ENCODE peak calls at places on chromosomes 2 and 18, in nine cellular contexts. E is HFFc6; Y is DND-41; O is stimulated activated CD8-positive, alpha-beta memory T cell treated with anti-CD3 and anti-CD28 coated beads, Interleukin-15, amount 100 ng/mL, for 1 hour; J is HS-5; T is CD8-positive, alpha-beta memory T cell; K is GM12892; W is fibroblast of mammary gland; D is HuH-7. X is an unnamed sample.

GRCh38 chr2:22497064-22497463 is 887.9 kb upstream of the KLHL29 start:
- DNase-seq in T (no peak), Y (no peak), D (no peak), O (no peak), E (no peak), K (no peak), W (no peak), J (no peak), X (no peak)

GRCh38 chr18:75285876-75286275 is 75.3 kb downstream of the TSHZ1 start:
- DNase-seq in T (no peak), W (no peak), E (no peak), O (no peak), K (no peak), D (no peak), J (no peak), Y (no peak), X (no peak)

GRCh38 chr18:13270279-13270911 is 51.8 kb downstream of the LDLRAD4 start:
- DNase-seq in K (no peak), E (no peak), O (no peak), J (no peak), T (no peak), Y (no peak), W (no peak), D (no peak), X (no peak)

GRCh38 chr2:61268249-61268648 is 106.3 kb downstream of the C2orf74 start:
- DNase-seq in J (no peak), O (no peak), T (no peak), E (no peak), K (no peak), D (no peak), Y (no peak), W (peak), X (no peak)

GRCh38 chr2:212073360-212073759 is 465.2 kb downstream of the ERBB4 start:
- DNase-seq in J (no peak), D (no peak), O (no peak), E (no peak), T (no peak), W (no peak), Y (no peak), K (no peak), X (no peak)

GRCh38 chr2:127560201-127560928 is 24.9 kb downstream of the MYO7B start:
- DNase-seq in E (no peak), T (no peak), Y (no peak), K (no peak), J (no peak), D (no peak), O (no peak), W (peak), X (peak)

GRCh38 chr2:191030521-191031154 is 16.7 kb upstream of the STAT1 start:
- DNase-seq in T (peak), D (peak), K (no peak), Y (peak), E (no peak), J (no peak), O (no peak), W (peak), X (peak)

GRCh38 chr2:12486205-12487118 is 230.3 kb upstream of the TRIB2 start:
- DNase-seq in K (no peak), E (no peak), J (no peak), D (no peak), O (no peak), W (peak), T (no peak), Y (no peak), X (peak)

GRCh38 chr2:98123286-98123685 is 36.3 kb downstream of the VWA3B start:
- DNase-seq in T (no peak), O (no peak), W (no peak), K (no peak), Y (peak), J (no peak), D (no peak), E (no peak), X (no peak)

GRCh38 chr2:101793277-101793969 is 95.9 kb downstream of the MAP4K4 start:
- DNase-seq in W (peak), J (no peak), K (no peak), T (no peak), Y (no peak), E (no peak), D (no peak), O (no peak), X (no peak)

GRCh38 chr18:62458346-62458745 is 64.5 kb upstream of the ZCCHC2 start:
- DNase-seq in Y (no peak), K (no peak), O (no peak), W (no peak), T (no peak), J (no peak), D (no peak), E (no peak), X (no peak)

GRCh38 chr2:238561230-238561629 is 134.5 kb downstream of the ASB1 start:
- DNase-seq in W (no peak), T (no peak), J (peak), E (no peak), D (no peak), Y (no peak), O (no peak), K (no peak), X (peak)

GRCh38 chr2:240300261-240300821 is 135.1 kb upstream of the GPC1 start:
- DNase-seq in O (no peak), Y (peak), T (no peak), K (peak), D (no peak), W (no peak), E (no peak), J (no peak), X (peak)

GRCh38 chr2:29811378-29811777 is 110.0 kb downstream of the ALK start:
- DNase-seq in D (no peak), Y (no peak), T (no peak), O (no peak), E (no peak), J (no peak), K (no peak), W (no peak), X (no peak)

GRCh38 chr2:215288112-215288815 is 23.6 kb upstream of the ATIC start:
- DNase-seq in J (no peak), T (no peak), K (no peak), Y (no peak), E (no peak), D (no peak), O (no peak), W (no peak), X (no peak)

GRCh38 chr18:3649135-3649558 is 199.2 kb downstream of the TGIF1 start:
- DNase-seq in D (no peak), W (no peak), T (no peak), K (no peak), E (no peak), J (no peak), O (no peak), Y (no peak), X (no peak)

GRCh38 chr18:2641638-2642037 is 13.9 kb upstream of the SMCHD1 start:
- DNase-seq in T (peak), D (no peak), Y (peak), J (no peak), K (peak), O (no peak), W (peak), E (no peak), X (no peak)

GRCh38 chr18:75074196-75075015 is 134.5 kb downstream of the PTGR3 start:
- DNase-seq in O (no peak), W (no peak), E (no peak), K (no peak), Y (no peak), T (no peak), D (no peak), J (no peak), X (no peak)

GRCh38 chr2:106547104-106547503 is 59.9 kb downstream of the CD8B2 start:
- DNase-seq in D (no peak), J (no peak), O (no peak), K (no peak), W (peak), Y (no peak), T (no peak), E (no peak), X (no peak)

GRCh38 chr2:139529045-139529444 is 748.9 kb upstream of the NXPH2 start:
- DNase-seq in J (no peak), O (no peak), K (no peak), Y (no peak), E (no peak), T (no peak), D (peak), W (no peak), X (no peak)

GRCh38 chr2:102313950-102314349 is 2.6 kb downstream of the IL1RL1 start:
- DNase-seq in O (no peak), W (peak), T (no peak), E (no peak), J (no peak), K (no peak), D (no peak), Y (no peak), X (peak)

GRCh38 chr2:54845514-54845913 is 122.1 kb downstream of the EML6 start:
- DNase-seq in O (no peak), J (no peak), Y (no peak), E (no peak), K (no peak), T (no peak), D (no peak), W (peak), X (peak)

GRCh38 chr18:27605107-27605834 is 420.2 kb upstream of the CHST9 start:
- DNase-seq in J (peak), O (no peak), W (peak), Y (peak), K (peak), D (peak), E (peak), T (no peak), X (peak)

GRCh38 chr2:176001281-176001902 is 675 bp downstream of the LNPK start:
- DNase-seq in K (peak), E (peak), D (peak), Y (peak), W (peak), O (peak), T (peak), J (peak), X (peak)

GRCh38 chr2:141517852-141518421 is 612.9 kb downstream of the LRP1B start:
- DNase-seq in O (no peak), D (peak), T (no peak), E (no peak), W (no peak), J (no peak), K (no peak), Y (no peak), X (no peak)

GRCh38 chr18:36203360-36203895 is 16.1 kb downstream of the MOCOS start:
- DNase-seq in D (no peak), K (no peak), E (no peak), J (no peak), W (no peak), Y (no peak), T (no peak), O (no peak), X (no peak)

GRCh38 chr2:200362202-200362917 is 55.9 kb downstream of the SPATS2L start:
- DNase-seq in T (no peak), D (no peak), J (no peak), W (no peak), O (no peak), Y (no peak), K (no peak), E (no peak), X (no peak)

GRCh38 chr2:205058409-205058808 is 513.1 kb downstream of the PARD3B start:
- DNase-seq in D (no peak), J (no peak), O (no peak), T (no peak), Y (no peak), K (no peak), W (peak), E (no peak), X (peak)

GRCh38 chr18:68560128-68560527 is 154.8 kb downstream of the TMX3 start:
- DNase-seq in D (no peak), J (no peak), E (no peak), O (no peak), K (no peak), W (no peak), T (no peak), Y (no peak), X (no peak)

GRCh38 chr18:48859311-48860275 is 91.2 kb downstream of the SMAD7 start:
- DNase-seq in K (no peak), T (no peak), O (no peak), D (no peak), Y (no peak), W (no peak), J (no peak), E (no peak), X (no peak)

X was measured in AG10803.